ENCODE peak calls at places on chromosomes 11 and 22, in nine cellular contexts. T, A, X, W, Z, F, H, J and S are unnamed samples.

GRCh38 chr11:34599406-34599901 is 21.4 kb upstream of the EHF start:
- DNase-seq in F (peak; percentile 92), J (no peak), A (no peak), Z (no peak), X (no peak), H (no peak), T (no peak), W (peak; percentile 97), S (no peak)

GRCh38 chr11:34564406-34564805 is 50.8 kb upstream of the ELF5 start:
- DNase-seq in J (peak; percentile 26), F (peak; percentile 48), W (no peak), X (no peak), A (no peak), Z (no peak), H (no peak), T (no peak), S (no peak)

GRCh38 chr11:135073444-135073843 is 661.4 kb upstream of the B3GAT1 start:
- DNase-seq in W (no peak), H (no peak), A (no peak), Z (no peak), J (no peak), X (no peak), T (no peak), F (no peak), S (no peak)

GRCh38 chr11:11672764-11673163 is 51.0 kb upstream of the GALNT18 start:
- DNase-seq in H (no peak), X (no peak), F (no peak), A (no peak), J (no peak), W (peak; percentile 7), T (no peak), Z (no peak), S (no peak)

GRCh38 chr11:96314326-96315050 is 28.5 kb downstream of the MAML2 start:
- DNase-seq in J (no peak), W (no peak), A (no peak), F (peak; percentile 80), T (no peak), X (no peak), Z (no peak), H (no peak), S (no peak)

GRCh38 chr11:67612751-67613150 is 6.0 kb downstream of the NDUFV1 start:
- DNase-seq in X (no peak), Z (no peak), W (no peak), H (no peak), J (no peak), T (no peak), A (no peak), F (no peak), S (no peak)

GRCh38 chr11:44179173-44179572 is 83.7 kb downstream of the EXT2 start:
- DNase-seq in T (peak; percentile 33), Z (no peak), W (peak; percentile 39), F (peak; percentile 48), A (no peak), H (no peak), X (no peak), J (no peak), S (no peak)

GRCh38 chr22:31036671-31037550 is 44.2 kb upstream of the SMTN start:
- DNase-seq in J (no peak), W (no peak), A (peak; percentile 40), Z (no peak), F (no peak), H (no peak), X (no peak), T (no peak), S (no peak)

GRCh38 chr11:116986521-116987105 is 111.6 kb downstream of the SIK3 start:
- DNase-seq in A (peak; percentile 1), Z (no peak), W (no peak), T (peak; percentile 76), J (no peak), H (no peak), F (peak; percentile 40), X (no peak), S (no peak)

GRCh38 chr11:19220903-19221682 is 19.3 kb upstream of the CSRP3 start:
- DNase-seq in H (no peak), J (no peak), X (no peak), Z (no peak), T (peak; percentile 20), A (no peak), F (no peak), W (no peak), S (no peak)

GRCh38 chr11:45285931-45286632 is at the start of gene SYT13:
- DNase-seq in J (peak; percentile 8), T (no peak), Z (peak; percentile 70), A (no peak), X (no peak), H (no peak), W (no peak), F (no peak), S (no peak)